ENCODE peak calls at places on chromosomes 5 and 9, in eight cellular contexts. D is A549, G is SK-N-SH, H is HepG2, C is ovary, T is sigmoid colon, W is upper lobe of left lung, V is H1. E is an unnamed sample. For H3K4me1, the result is how much of the 10 kb centered on the place peaks cover.

GRCh38 chr9:127942152-127943010 is 4.7 kb upstream of the DPM2 start:
- DNase-seq in W (peak), G (peak), C (peak), H (peak), T (peak), D (peak), V (peak), E (peak)

GRCh38 chr5:111719773-111720172 is 37.2 kb downstream of the NREP start:
- DNase-seq in T (no peak), G (no peak), W (no peak), C (no peak), H (peak), D (no peak), V (no peak), E (no peak)

GRCh38 chr5:174287761-174288160 is 242.3 kb downstream of the NSG2 start:
- DNase-seq in H (no peak), G (no peak), V (peak), W (no peak), T (no peak), C (no peak), D (no peak), E (no peak)

GRCh38 chr5:36301858-36302603 is at the start of gene RANBP3L:
- DNase-seq in G (no peak), C (no peak), H (no peak), D (no peak), W (no peak), T (no peak), V (no peak), E (peak)

GRCh38 chr9:95940265-95940664 is 64.8 kb downstream of the ERCC6L2 start:
- DNase-seq in C (no peak), W (no peak), T (no peak), G (no peak), D (no peak), V (no peak), H (no peak), E (no peak)

GRCh38 chr9:75027187-75028107 is 646 bp downstream of the CARNMT1 start:
- DNase-seq in T (peak), D (peak), H (peak), C (peak), V (peak), G (peak), W (peak), E (peak)

GRCh38 chr9:71814805-71815204 is 46.5 kb upstream of the CEMIP2 start:
- DNase-seq in C (no peak), W (no peak), H (no peak), T (no peak), D (no peak), G (no peak), V (no peak), E (no peak)

GRCh38 chr9:21923694-21924093 is 70.5 kb downstream of the CDKN2A start:
- DNase-seq in T (no peak), C (no peak), H (no peak), D (no peak), V (no peak), G (no peak), W (no peak), E (no peak)

GRCh38 chr5:158886086-158886485 is 213.6 kb downstream of the EBF1 start:
- DNase-seq in T (no peak), C (no peak), D (no peak), W (no peak), H (no peak), G (no peak), V (no peak), E (no peak)

GRCh38 chr9:108386859-108387384 is 468.9 kb downstream of the ACTL7B start:
- DNase-seq in H (no peak), V (no peak), W (no peak), T (no peak), C (no peak), G (no peak), D (no peak), E (no peak)

GRCh38 chr9:92535940-92536850 is at the start of gene ECM2:
- DNase-seq in T (no peak), G (no peak), V (no peak), C (no peak), W (no peak), D (no peak), H (no peak), E (no peak)

GRCh38 chr5:98121036-98121936 is 652.2 kb upstream of the RGMB start:
- DNase-seq in H (peak), C (no peak), D (no peak), T (no peak), W (peak), V (peak), G (no peak), E (no peak)

GRCh38 chr5:133863857-133864585 is 104.4 kb downstream of the C5orf15 start:
- DNase-seq in W (no peak), V (no peak), D (no peak), T (peak), G (no peak), H (no peak), C (no peak), E (no peak)

GRCh38 chr9:76999261-76999660 is 20.2 kb upstream of the FOXB2 start:
- DNase-seq in G (no peak), W (no peak), T (no peak), D (no peak), H (no peak), V (peak), C (no peak), E (no peak)

GRCh38 chr9:124133752-124134151 is 122.2 kb downstream of the LHX2 start:
- DNase-seq in D (no peak), H (peak), T (no peak), G (no peak), C (no peak), W (no peak), V (no peak), E (peak)

GRCh38 chr9:94014845-94015244 is 59.7 kb upstream of the BARX1 start:
- DNase-seq in C (no peak), H (no peak), G (no peak), V (no peak), D (no peak), W (no peak), T (no peak), E (no peak)

GRCh38 chr5:172707285-172708182 is 63.5 kb downstream of the DUSP1 start:
- DNase-seq in H (peak), V (peak), T (no peak), D (peak), W (no peak), C (no peak), G (peak), E (no peak)

GRCh38 chr9:115267788-115268187 is 149.8 kb upstream of the TNC start:
- DNase-seq in D (no peak), G (no peak), W (no peak), T (no peak), C (no peak), H (no peak), V (no peak), E (no peak)

GRCh38 chr5:7801898-7802614 is 48.9 kb downstream of the CFAP90 start:
- DNase-seq in D (no peak), H (no peak), C (no peak), T (no peak), G (no peak), V (no peak), W (peak), E (no peak)

GRCh38 chr5:109062669-109063068 is 315.0 kb downstream of the FER start:
- DNase-seq in D (no peak), T (no peak), C (no peak), W (no peak), V (no peak), G (no peak), H (no peak), E (no peak)

GRCh38 chr9:2559212-2560152 is 62.1 kb upstream of the VLDLR start:
- DNase-seq in W (no peak), D (peak), H (no peak), V (no peak), G (peak), T (peak), C (peak), E (peak)

DNA sequence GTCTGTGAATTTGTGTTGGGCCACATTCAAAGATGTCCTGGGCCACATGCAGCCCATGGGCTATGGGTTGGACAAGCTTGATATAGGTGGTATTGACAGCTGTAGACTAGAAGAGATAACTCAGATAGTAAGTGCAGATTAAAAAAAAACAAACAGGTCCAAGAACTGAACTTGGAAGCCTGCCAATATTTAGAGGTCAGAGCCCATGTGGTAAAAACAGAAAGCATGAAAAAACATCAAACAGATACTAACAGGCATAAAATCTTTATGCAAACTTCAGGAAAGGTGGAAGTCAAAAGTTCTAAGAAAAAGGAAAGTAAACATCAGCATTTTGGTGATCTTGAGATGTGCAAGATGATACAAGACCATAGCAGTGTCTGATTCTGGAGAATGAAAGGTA is 155.1 kb upstream of the NR4A3 start:
- DNase-seq in T (no peak), G (peak), V (no peak), W (no peak), D (no peak), C (no peak), H (no peak), E (no peak)
- TF ChIP-seq EP300 in T (no peak), G (no peak), V (no peak), W (no peak), D (no peak), C (no peak), H (no peak), E (no peak)

GRCh38 chr5:150491876-150492275 is 16.1 kb upstream of the NDST1 start:
- DNase-seq in T (no peak), C (no peak), W (no peak), V (no peak), G (no peak), H (no peak), D (no peak), E (no peak)
- H3K4me1 ChIP-seq in T (half or more), C (under half), W (half or more), V (under half), G (half or more), H (half or more), D (half or more), E (under half)

GRCh38 chr5:56814963-56815656 is at the start of gene MAP3K1:
- DNase-seq in V (peak), T (peak), H (peak), C (peak), D (peak), G (peak), W (peak), E (peak)

GRCh38 chr5:56815657-56816545 is 552 bp downstream of the MAP3K1 start:
- DNase-seq in D (peak), T (peak), W (no peak), G (peak), C (peak), H (no peak), V (peak), E (peak)

GRCh38 chr5:56817306-56817986 is 2.1 kb downstream of the MAP3K1 start:
- DNase-seq in T (no peak), V (no peak), C (no peak), W (no peak), D (no peak), H (no peak), G (no peak), E (no peak)

GRCh38 chr5:56818409-56819026 is 3.2 kb downstream of the MAP3K1 start:
- DNase-seq in G (no peak), T (no peak), C (no peak), V (no peak), D (no peak), H (no peak), W (no peak), E (no peak)

GRCh38 chr5:56816546-56817081 is 1.3 kb downstream of the MAP3K1 start:
- DNase-seq in V (no peak), T (peak), W (peak), C (peak), D (peak), G (peak), H (peak), E (peak)
- H3K4me3 ChIP-seq in V (peak), T (peak), W (peak), C (peak), D (peak), G (peak), H (peak), E (peak)

GRCh38 chr5:177090813-177091212 is 4.1 kb downstream of the FGFR4 start:
- DNase-seq in W (no peak), V (no peak), C (no peak), T (no peak), G (no peak), D (no peak), H (no peak), E (no peak)

GRCh38 chr5:177093082-177093712 is 6.5 kb downstream of the FGFR4 start:
- DNase-seq in W (no peak), H (no peak), C (no peak), D (no peak), V (no peak), G (no peak), T (no peak), E (no peak)

GRCh38 chr5:177091232-177091631 is 4.5 kb downstream of the FGFR4 start:
- DNase-seq in C (no peak), H (no peak), V (no peak), T (no peak), W (no peak), G (no peak), D (no peak), E (no peak)

GRCh38 chr5:177093803-177094202 is 7.1 kb downstream of the FGFR4 start:
- DNase-seq in G (no peak), T (no peak), H (no peak), V (no peak), C (no peak), D (no peak), W (no peak), E (no peak)

GRCh38 chr5:177092178-177093081 is 5.7 kb downstream of the FGFR4 start:
- DNase-seq in D (no peak), G (no peak), T (no peak), H (no peak), W (peak), C (no peak), V (no peak), E (no peak)
- TF ChIP-seq EP300 in D (no peak), G (no peak), T (no peak), H (no peak), W (no peak), C (no peak), V (no peak), E (no peak)